ENCODE peak calls at places on chromosomes 12 and 14, in ten cellular contexts. S, L, K, D, R, C, T, J, M and Q are unnamed samples.

GRCh38 chr12:6465467-6466183 is 4.9 kb downstream of the VAMP1 start:
- DNase-seq in S (peak), J (no peak), D (peak), L (peak), T (peak), K (no peak), C (peak), R (no peak), M (peak), Q (peak)

GRCh38 chr14:29236401-29236800 is 469.8 kb downstream of the FOXG1 start:
- DNase-seq in D (no peak), R (no peak), T (no peak), L (no peak), S (no peak), J (no peak), C (no peak), M (no peak), K (no peak), Q (no peak)

GRCh38 chr12:109029411-109029810 is 8.5 kb upstream of the SVOP start:
- DNase-seq in M (no peak), R (no peak), S (no peak), J (no peak), T (peak), D (no peak), L (no peak), K (no peak), C (no peak), Q (no peak)

GRCh38 chr14:22375321-22375930 is 213.6 kb downstream of the DAD1 start:
- DNase-seq in M (peak), J (no peak), D (no peak), L (no peak), R (no peak), C (peak), K (no peak), S (peak), T (peak), Q (peak)

GRCh38 chr14:47278233-47278842 is 397.1 kb downstream of the MDGA2 start:
- DNase-seq in C (no peak), R (no peak), L (peak), D (no peak), M (peak), J (peak), T (peak), S (peak), K (no peak), Q (peak)

GRCh38 chr12:45789025-45789424 is 59.5 kb downstream of the ARID2 start:
- DNase-seq in C (peak), R (no peak), T (peak), S (peak), J (no peak), K (no peak), L (no peak), D (peak), M (peak), Q (peak)

GRCh38 chr14:104387385-104388010 is 192.1 kb upstream of the C14orf180 start:
- DNase-seq in K (no peak), S (no peak), D (no peak), M (no peak), J (no peak), R (peak), C (no peak), T (no peak), L (peak), Q (no peak)

GRCh38 chr14:82642425-82642824 is 1108.8 kb upstream of the SEL1L start:
- DNase-seq in T (peak), C (no peak), D (no peak), K (no peak), S (peak), R (peak), M (no peak), L (peak), J (peak), Q (no peak)

GRCh38 chr12:89951050-89951693 is 242.5 kb upstream of the ATP2B1 start:
- DNase-seq in R (no peak), M (no peak), D (peak), J (no peak), L (no peak), K (no peak), S (peak), C (peak), T (no peak), Q (peak)

GRCh38 chr12:121520586-121521086 is 60.2 kb downstream of the KDM2B start:
- DNase-seq in L (no peak), T (no peak), C (no peak), R (no peak), K (no peak), D (no peak), J (no peak), S (no peak), M (no peak), Q (peak)

GRCh38 chr14:74569826-74570591 is 42.0 kb downstream of the LTBP2 start:
- DNase-seq in L (no peak), D (no peak), T (peak), S (peak), R (no peak), C (no peak), M (no peak), K (peak), J (no peak), Q (no peak)

GRCh38 chr14:105248368-105249174 is at the start of gene BTBD6:
- DNase-seq in J (peak), M (peak), R (peak), K (peak), D (peak), S (peak), C (peak), L (peak), T (peak), Q (peak)

GRCh38 chr14:101947577-101947903 is 16.8 kb upstream of the DYNC1H1 start:
- DNase-seq in T (no peak), K (no peak), R (peak), C (no peak), M (no peak), L (no peak), J (no peak), D (no peak), S (no peak), Q (peak)

GRCh38 chr14:49424436-49425331 is 161.5 kb downstream of the RPS29 start:
- DNase-seq in K (no peak), S (peak), R (no peak), L (no peak), T (no peak), J (no peak), C (no peak), M (no peak), D (no peak), Q (no peak)

GRCh38 chr12:24822121-24822899 is 126.6 kb downstream of the BCAT1 start:
- DNase-seq in J (no peak), K (no peak), L (no peak), R (no peak), M (no peak), D (peak), T (peak), C (peak), S (peak), Q (peak)

GRCh38 chr12:109715310-109716091 is 1.9 kb downstream of the FAM222A start:
- DNase-seq in S (no peak), M (no peak), C (no peak), K (peak), R (no peak), J (peak), D (no peak), T (peak), L (peak), Q (peak)

GRCh38 chr12:86228656-86229055 is 27.5 kb downstream of the MGAT4C start:
- DNase-seq in J (no peak), C (no peak), M (no peak), L (no peak), R (no peak), K (no peak), D (no peak), T (no peak), S (no peak), Q (no peak)

GRCh38 chr12:118432812-118433540 is 56.6 kb downstream of the SUDS3 start:
- DNase-seq in C (peak), T (no peak), M (no peak), S (no peak), J (no peak), R (no peak), L (no peak), D (peak), K (no peak), Q (no peak)

GRCh38 chr12:64104376-64104775 is 117.7 kb downstream of the KICS2 start:
- DNase-seq in C (peak), T (peak), K (no peak), L (peak), S (peak), J (no peak), D (peak), R (no peak), M (no peak), Q (no peak)

GRCh38 chr12:132265056-132265800 is 64.2 kb downstream of the GALNT9 start:
- DNase-seq in T (no peak), J (no peak), C (no peak), R (no peak), K (no peak), D (no peak), M (no peak), L (no peak), S (no peak), Q (no peak)

GRCh38 chr14:102965282-102965681 is 42.8 kb downstream of the AMN start:
- DNase-seq in S (no peak), T (peak), R (no peak), L (no peak), D (no peak), K (no peak), M (no peak), C (no peak), J (no peak), Q (no peak)

GRCh38 chr12:79535751-79536150 is 155.0 kb downstream of the PAWR start:
- DNase-seq in R (no peak), C (no peak), L (no peak), T (no peak), D (no peak), K (no peak), S (no peak), J (no peak), M (no peak), Q (no peak)

GRCh38 chr12:97912943-97913342 is 450.3 kb downstream of the RMST start:
- DNase-seq in K (no peak), L (no peak), T (no peak), M (no peak), D (peak), C (peak), J (no peak), R (no peak), S (peak), Q (no peak)

GRCh38 chr14:52694761-52695480 is 437 bp downstream of the ERO1A start:
- DNase-seq in T (peak), S (peak), L (peak), M (peak), D (peak), R (peak), C (peak), K (peak), J (peak), Q (peak)

GRCh38 chr12:113461666-113462065 is 10.0 kb downstream of the LHX5 start:
- DNase-seq in L (no peak), K (no peak), S (peak), M (peak), T (peak), D (no peak), J (no peak), R (no peak), C (peak), Q (peak)

GRCh38 chr12:55927588-55928502 is at the start of gene PYM1:
- DNase-seq in J (peak), R (peak), L (peak), C (peak), M (peak), K (peak), T (peak), D (peak), S (peak), Q (peak)

DNA sequence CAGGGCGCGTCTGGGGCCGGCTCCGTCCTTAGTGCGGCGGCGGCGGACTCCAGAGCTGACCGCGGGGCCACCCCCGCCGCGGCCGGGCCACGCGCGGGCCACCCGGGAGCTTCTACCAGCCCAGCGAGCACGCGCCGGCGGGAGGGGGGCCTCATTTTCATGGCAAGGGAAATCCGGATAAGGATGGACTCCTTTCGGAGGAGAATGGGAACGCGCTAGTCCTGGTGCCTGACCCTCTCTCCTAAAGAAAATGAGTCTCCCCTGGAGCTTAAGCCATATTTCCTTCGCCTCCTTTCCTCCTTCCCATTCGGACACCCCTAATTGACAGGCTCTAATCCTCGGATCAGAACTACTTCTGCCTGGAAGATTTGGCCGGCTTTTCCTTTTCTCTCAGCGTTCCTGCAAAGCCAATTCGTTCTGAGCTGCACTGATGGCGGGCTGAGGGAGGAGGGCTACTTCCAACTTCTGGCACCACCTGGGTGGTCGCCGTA is 81.8 kb upstream of the HMGA2 start:
- DNase-seq in D (peak), J (no peak), K (no peak), M (no peak), S (peak), R (no peak), C (peak), T (peak), L (no peak), Q (no peak)
- H3K4me3 ChIP-seq in D (peak), J (no peak), K (peak), M (no peak), S (peak), R (peak), C (peak), T (peak), L (peak), Q (no peak)

GRCh38 chr12:5428332-5429221 is 3.3 kb upstream of the NTF3 start:
- DNase-seq in J (no peak), L (no peak), C (peak), T (peak), R (no peak), K (no peak), D (no peak), S (peak), M (peak), Q (no peak)
- TF ChIP-seq CTCF in J (no peak), L (peak), C (peak), T (peak), R (peak), K (peak), D (peak), S (peak), M (peak), Q (no peak)

GRCh38 chr12:15220451-15220850 is 766 bp downstream of the RERG start:
- DNase-seq in K (no peak), J (no peak), R (no peak), C (no peak), L (peak), T (no peak), M (no peak), D (no peak), S (no peak), Q (no peak)

GRCh38 chr12:15227004-15227679 is 5.9 kb upstream of the RERG start:
- DNase-seq in K (peak), J (peak), L (no peak), C (peak), M (peak), R (no peak), D (peak), T (peak), S (peak), Q (peak)

GRCh38 chr12:15216036-15216889 is 5.0 kb downstream of the RERG start:
- DNase-seq in R (no peak), L (no peak), M (no peak), J (no peak), D (no peak), C (no peak), T (no peak), K (no peak), S (no peak), Q (no peak)

GRCh38 chr12:15225136-15225535 is 3.9 kb upstream of the RERG start:
- DNase-seq in J (no peak), T (no peak), R (no peak), C (no peak), K (no peak), M (no peak), D (no peak), S (peak), L (no peak), Q (no peak)

GRCh38 chr12:15220961-15221885 is at the start of gene RERG:
- DNase-seq in L (peak), C (peak), S (peak), J (peak), R (peak), T (peak), K (peak), D (peak), M (peak), Q (peak)
- H3K4me3 ChIP-seq in L (peak), C (peak), S (peak), J (no peak), R (peak), T (peak), K (peak), D (peak), M (no peak), Q (no peak)

GRCh38 chr12:25825494-25825893 is 133.0 kb upstream of the RASSF8 start:
- DNase-seq in S (no peak), D (no peak), M (no peak), K (no peak), J (no peak), T (no peak), C (no peak), R (no peak), L (no peak), Q (no peak)
- TF ChIP-seq CTCF in S (no peak), D (peak), M (no peak), K (no peak), J (no peak), T (no peak), C (no peak), R (no peak), L (no peak), Q (peak)

DNA sequence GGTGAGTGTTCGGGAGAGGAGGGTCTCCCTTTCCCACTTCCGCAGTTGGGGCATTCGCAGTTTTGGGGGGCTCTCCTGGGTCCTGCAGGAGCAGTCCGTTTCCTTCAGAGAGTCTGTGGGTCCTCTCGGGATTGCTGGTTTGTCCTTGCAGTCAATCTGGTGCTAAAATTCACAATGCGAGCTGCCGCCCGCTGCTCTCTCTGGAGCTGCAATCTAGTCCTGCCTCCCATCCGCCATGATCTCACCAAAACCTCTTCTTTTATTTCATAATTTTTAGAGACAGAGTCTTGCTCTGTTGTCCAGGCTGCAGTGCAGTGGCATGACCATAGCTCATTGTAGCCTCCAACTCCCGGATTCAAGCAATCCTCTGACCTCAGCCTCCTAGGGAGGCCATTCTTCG is 22.5 kb downstream of the RNFT2 start:
- DNase-seq in L (no peak), T (no peak), M (no peak), C (no peak), K (no peak), R (peak), S (no peak), J (no peak), D (no peak), Q (no peak)
- H3K4me3 ChIP-seq in L (no peak), T (no peak), M (no peak), C (no peak), K (peak), R (no peak), S (no peak), J (no peak), D (no peak), Q (no peak)

GRCh38 chr14:59251811-59252771 is 63.6 kb downstream of the DAAM1 start:
- DNase-seq in C (peak), M (no peak), S (no peak), R (no peak), J (no peak), T (peak), L (no peak), K (no peak), D (no peak), Q (no peak)

GRCh38 chr14:59254911-59255545 is 66.6 kb downstream of the DAAM1 start:
- DNase-seq in J (no peak), M (no peak), L (peak), T (peak), S (peak), C (peak), K (no peak), D (no peak), R (no peak), Q (peak)

GRCh38 chr14:59252772-59253500 is 64.5 kb downstream of the DAAM1 start:
- DNase-seq in R (no peak), J (no peak), L (no peak), C (peak), M (no peak), D (peak), K (no peak), T (peak), S (no peak), Q (no peak)

GRCh38 chr14:59253527-59253926 is 65.1 kb downstream of the DAAM1 start:
- DNase-seq in L (no peak), T (no peak), K (no peak), S (no peak), D (no peak), C (no peak), M (peak), R (no peak), J (no peak), Q (no peak)

GRCh38 chr14:59254146-59254910 is 65.9 kb downstream of the DAAM1 start:
- DNase-seq in S (peak), D (peak), L (peak), T (peak), R (no peak), J (no peak), M (no peak), K (peak), C (peak), Q (no peak)
- TF ChIP-seq CTCF in S (no peak), D (no peak), L (no peak), T (no peak), R (no peak), J (no peak), M (no peak), K (no peak), C (no peak), Q (no peak)

GRCh38 chr12:75508159-75508558 is 3.2 kb downstream of the KRR1 start:
- DNase-seq in T (no peak), S (no peak), R (no peak), D (no peak), L (no peak), J (no peak), M (no peak), K (no peak), C (no peak), Q (no peak)
- H3K4me3 ChIP-seq in T (no peak), S (no peak), R (no peak), D (no peak), L (no peak), J (no peak), M (no peak), K (no peak), C (no peak), Q (no peak)

GRCh38 chr14:24367506-24368214 is at the start of gene NFATC4:
- DNase-seq in S (peak), R (no peak), C (peak), K (peak), D (peak), L (peak), T (peak), J (peak), M (peak), Q (peak)

GRCh38 chr14:24369463-24369862 is 1.5 kb downstream of the NFATC4 start:
- DNase-seq in R (no peak), M (no peak), C (no peak), D (no peak), L (no peak), S (no peak), J (peak), T (no peak), K (no peak), Q (no peak)

GRCh38 chr14:24368215-24368561 is 204 bp downstream of the NFATC4 start:
- DNase-seq in T (no peak), D (no peak), C (no peak), J (peak), L (peak), S (no peak), M (no peak), R (no peak), K (peak), Q (no peak)

GRCh38 chr14:24369907-24370687 is 2.1 kb downstream of the NFATC4 start:
- DNase-seq in R (no peak), C (no peak), K (no peak), J (no peak), S (no peak), D (no peak), T (no peak), M (no peak), L (no peak), Q (no peak)

GRCh38 chr14:24368562-24369252 is 723 bp downstream of the NFATC4 start:
- DNase-seq in L (peak), J (peak), M (peak), S (peak), T (peak), C (peak), D (peak), K (peak), R (peak), Q (no peak)
- TF ChIP-seq CTCF in L (no peak), J (no peak), M (peak), S (no peak), T (no peak), C (no peak), D (peak), K (no peak), R (no peak), Q (no peak)

GRCh38 chr12:69534389-69534822 is 50.9 kb upstream of the CCT2 start:
- DNase-seq in T (peak), L (peak), J (no peak), R (no peak), D (peak), S (peak), C (peak), M (no peak), K (peak), Q (peak)
- H3K4me3 ChIP-seq in T (no peak), L (no peak), J (no peak), R (no peak), D (peak), S (no peak), C (peak), M (no peak), K (no peak), Q (no peak)